ENCODE peak calls at places on chromosomes 5 and 9, in ten cellular contexts. One of them, this sample, is unnamed.

GRCh38 chr5:36950586-36951457 is 74.3 kb downstream of the NIPBL start:
- DNase-seq in IMR-90: peak
- DNase-seq in substantia nigra: no peak
- DNase-seq in AG04450: peak
- DNase-seq in A673: no peak
- DNase-seq in heart left ventricle: no peak
- DNase-seq in GM23338: no peak
- DNase-seq in neuronal stem cell: no peak
- DNase-seq in CD8-positive, alpha-beta memory T cell: no peak
- DNase-seq in Peyer's patch: no peak
- DNase-seq in this sample: no peak

GRCh38 chr5:119063579-119064379 is 7.1 kb upstream of the DMXL1 start:
- DNase-seq in AG04450: no peak
- DNase-seq in GM23338: no peak
- DNase-seq in substantia nigra: no peak
- DNase-seq in Peyer's patch: no peak
- DNase-seq in A673: peak
- DNase-seq in neuronal stem cell: no peak
- DNase-seq in CD8-positive, alpha-beta memory T cell: no peak
- DNase-seq in IMR-90: peak
- DNase-seq in heart left ventricle: no peak
- DNase-seq in this sample: no peak

GRCh38 chr5:52989781-52990530 is 804 bp downstream of the ITGA2 start:
- DNase-seq in heart left ventricle: peak
- DNase-seq in Peyer's patch: no peak
- DNase-seq in A673: peak
- DNase-seq in GM23338: peak
- DNase-seq in IMR-90: peak
- DNase-seq in substantia nigra: peak
- DNase-seq in AG04450: no peak
- DNase-seq in neuronal stem cell: peak
- DNase-seq in CD8-positive, alpha-beta memory T cell: peak
- DNase-seq in this sample: peak

GRCh38 chr5:5967373-5967772 is 411.0 kb downstream of the MED10 start:
- DNase-seq in heart left ventricle: no peak
- DNase-seq in GM23338: no peak
- DNase-seq in A673: no peak
- DNase-seq in CD8-positive, alpha-beta memory T cell: no peak
- DNase-seq in neuronal stem cell: no peak
- DNase-seq in AG04450: no peak
- DNase-seq in IMR-90: no peak
- DNase-seq in substantia nigra: no peak
- DNase-seq in Peyer's patch: no peak
- DNase-seq in this sample: no peak

GRCh38 chr9:78592866-78593265 is 295.9 kb downstream of the PSAT1 start:
- DNase-seq in substantia nigra: no peak
- DNase-seq in neuronal stem cell: no peak
- DNase-seq in A673: no peak
- DNase-seq in AG04450: no peak
- DNase-seq in CD8-positive, alpha-beta memory T cell: no peak
- DNase-seq in GM23338: no peak
- DNase-seq in IMR-90: peak
- DNase-seq in Peyer's patch: no peak
- DNase-seq in heart left ventricle: no peak
- DNase-seq in this sample: no peak

GRCh38 chr9:3507395-3508077 is 18.3 kb downstream of the RFX3 start:
- DNase-seq in substantia nigra: no peak
- DNase-seq in neuronal stem cell: no peak
- DNase-seq in CD8-positive, alpha-beta memory T cell: no peak
- DNase-seq in GM23338: no peak
- DNase-seq in Peyer's patch: no peak
- DNase-seq in AG04450: no peak
- DNase-seq in heart left ventricle: no peak
- DNase-seq in IMR-90: no peak
- DNase-seq in A673: no peak
- DNase-seq in this sample: no peak

GRCh38 chr9:104750185-104750762 is 2.8 kb downstream of the NIPSNAP3A start:
- DNase-seq in substantia nigra: no peak
- DNase-seq in neuronal stem cell: no peak
- DNase-seq in GM23338: no peak
- DNase-seq in A673: no peak
- DNase-seq in AG04450: no peak
- DNase-seq in Peyer's patch: no peak
- DNase-seq in CD8-positive, alpha-beta memory T cell: no peak
- DNase-seq in heart left ventricle: no peak
- DNase-seq in IMR-90: no peak
- DNase-seq in this sample: no peak

GRCh38 chr5:123450641-123451421 is 27.6 kb upstream of the CEP120 start:
- DNase-seq in CD8-positive, alpha-beta memory T cell: no peak
- DNase-seq in heart left ventricle: peak
- DNase-seq in Peyer's patch: no peak
- DNase-seq in A673: peak
- DNase-seq in neuronal stem cell: no peak
- DNase-seq in IMR-90: no peak
- DNase-seq in GM23338: no peak
- DNase-seq in substantia nigra: no peak
- DNase-seq in AG04450: no peak
- DNase-seq in this sample: no peak

GRCh38 chr5:161105563-161105962 is 253.6 kb upstream of the ATP10B start:
- DNase-seq in heart left ventricle: no peak
- DNase-seq in A673: no peak
- DNase-seq in IMR-90: no peak
- DNase-seq in CD8-positive, alpha-beta memory T cell: no peak
- DNase-seq in neuronal stem cell: no peak
- DNase-seq in AG04450: no peak
- DNase-seq in Peyer's patch: no peak
- DNase-seq in GM23338: no peak
- DNase-seq in substantia nigra: no peak
- DNase-seq in this sample: no peak

GRCh38 chr9:114504341-114505186 is 709 bp downstream of the WHRN start:
- DNase-seq in heart left ventricle: peak
- DNase-seq in substantia nigra: peak
- DNase-seq in IMR-90: peak
- DNase-seq in Peyer's patch: peak
- DNase-seq in GM23338: peak
- DNase-seq in CD8-positive, alpha-beta memory T cell: peak
- DNase-seq in A673: peak
- DNase-seq in neuronal stem cell: peak
- DNase-seq in AG04450: no peak
- DNase-seq in this sample: peak

GRCh38 chr9:21747171-21747570 is 55.3 kb upstream of the MTAP start:
- DNase-seq in GM23338: no peak
- DNase-seq in CD8-positive, alpha-beta memory T cell: no peak
- DNase-seq in substantia nigra: no peak
- DNase-seq in IMR-90: no peak
- DNase-seq in neuronal stem cell: no peak
- DNase-seq in A673: peak
- DNase-seq in AG04450: no peak
- DNase-seq in heart left ventricle: no peak
- DNase-seq in Peyer's patch: no peak
- DNase-seq in this sample: no peak

GRCh38 chr9:125519741-125520140 is 187.3 kb downstream of the MAPKAP1 start:
- DNase-seq in Peyer's patch: no peak
- DNase-seq in IMR-90: no peak
- DNase-seq in substantia nigra: no peak
- DNase-seq in heart left ventricle: no peak
- DNase-seq in A673: no peak
- DNase-seq in GM23338: no peak
- DNase-seq in CD8-positive, alpha-beta memory T cell: no peak
- DNase-seq in AG04450: no peak
- DNase-seq in neuronal stem cell: no peak
- DNase-seq in this sample: no peak

GRCh38 chr9:86660146-86660545 is 287.2 kb downstream of the GAS1 start:
- DNase-seq in GM23338: no peak
- DNase-seq in neuronal stem cell: no peak
- DNase-seq in heart left ventricle: no peak
- DNase-seq in substantia nigra: no peak
- DNase-seq in AG04450: peak
- DNase-seq in Peyer's patch: no peak
- DNase-seq in CD8-positive, alpha-beta memory T cell: no peak
- DNase-seq in A673: no peak
- DNase-seq in IMR-90: peak
- DNase-seq in this sample: no peak

GRCh38 chr9:129597355-129598088 is 23.4 kb downstream of the C9orf50 start:
- DNase-seq in neuronal stem cell: peak
- DNase-seq in CD8-positive, alpha-beta memory T cell: no peak
- DNase-seq in IMR-90: peak
- DNase-seq in AG04450: no peak
- DNase-seq in substantia nigra: no peak
- DNase-seq in A673: no peak
- DNase-seq in GM23338: peak
- DNase-seq in Peyer's patch: no peak
- DNase-seq in heart left ventricle: peak
- DNase-seq in this sample: no peak

GRCh38 chr9:81665514-81665838 is 23.9 kb downstream of the TLE1 start:
- DNase-seq in heart left ventricle: no peak
- DNase-seq in IMR-90: no peak
- DNase-seq in Peyer's patch: no peak
- DNase-seq in AG04450: no peak
- DNase-seq in neuronal stem cell: no peak
- DNase-seq in CD8-positive, alpha-beta memory T cell: no peak
- DNase-seq in substantia nigra: no peak
- DNase-seq in A673: no peak
- DNase-seq in GM23338: peak
- DNase-seq in this sample: no peak

GRCh38 chr9:91768507-91768906 is 181.5 kb downstream of the ROR2 start:
- DNase-seq in neuronal stem cell: no peak
- DNase-seq in Peyer's patch: no peak
- DNase-seq in heart left ventricle: no peak
- DNase-seq in GM23338: no peak
- DNase-seq in substantia nigra: no peak
- DNase-seq in A673: no peak
- DNase-seq in AG04450: no peak
- DNase-seq in IMR-90: no peak
- DNase-seq in CD8-positive, alpha-beta memory T cell: no peak
- DNase-seq in this sample: no peak

DNA sequence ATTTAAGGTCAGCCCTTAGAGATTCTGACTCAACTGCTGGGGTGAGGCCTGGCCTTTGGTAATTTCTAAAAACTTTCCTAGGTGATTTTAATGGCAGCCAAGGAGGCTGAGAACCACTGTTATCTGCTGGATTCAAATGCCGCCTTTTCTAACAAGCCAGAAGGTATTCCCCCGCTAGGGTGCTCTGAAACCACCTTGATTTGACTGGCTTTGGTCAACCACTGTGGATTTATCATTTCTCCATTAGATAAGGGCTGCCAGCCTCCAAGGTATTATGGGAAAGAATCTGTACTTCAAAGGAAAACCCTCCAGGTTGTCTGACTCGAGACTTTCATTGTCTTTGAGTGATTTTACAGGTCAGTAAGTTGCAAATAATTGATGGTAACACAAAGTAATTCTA is 4.3 kb downstream of the ANXA6 start:
- DNase-seq in substantia nigra: no peak
- DNase-seq in heart left ventricle: no peak
- DNase-seq in Peyer's patch: no peak
- DNase-seq in A673: no peak
- DNase-seq in IMR-90: no peak
- DNase-seq in neuronal stem cell: no peak
- DNase-seq in AG04450: no peak
- DNase-seq in CD8-positive, alpha-beta memory T cell: no peak
- DNase-seq in GM23338: no peak
- DNase-seq in this sample: no peak
- H3K27ac ChIP-seq in substantia nigra: no peak
- H3K27ac ChIP-seq in heart left ventricle: peak
- H3K27ac ChIP-seq in Peyer's patch: peak
- H3K27ac ChIP-seq in A673: peak
- H3K27ac ChIP-seq in IMR-90: no peak
- H3K27ac ChIP-seq in neuronal stem cell: no peak
- H3K27ac ChIP-seq in AG04450: no peak
- H3K27ac ChIP-seq in CD8-positive, alpha-beta memory T cell: no peak
- H3K27ac ChIP-seq in GM23338: no peak
- H3K27ac ChIP-seq in this sample: peak

DNA sequence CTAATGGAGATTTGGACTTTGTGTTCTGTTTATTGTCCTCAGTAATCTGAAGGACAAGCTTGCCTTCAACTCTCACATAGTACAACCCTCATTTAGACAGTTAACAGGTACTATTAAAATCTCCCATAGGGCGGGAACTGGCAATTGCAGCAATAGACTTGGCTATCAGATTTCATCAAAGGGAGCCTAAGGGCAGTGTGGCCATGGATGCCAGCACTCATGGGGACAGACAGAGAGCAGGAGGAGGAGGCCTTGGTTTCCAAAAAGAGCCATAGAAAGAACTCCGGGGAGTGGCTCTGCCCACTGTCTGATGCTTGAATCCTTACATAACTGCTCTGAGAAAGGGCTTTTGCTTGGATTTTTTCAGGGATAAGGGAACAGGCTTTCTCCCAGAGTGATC is 6.8 kb downstream of the SLC36A1 start:
- DNase-seq in Peyer's patch: no peak
- DNase-seq in CD8-positive, alpha-beta memory T cell: no peak
- DNase-seq in substantia nigra: no peak
- DNase-seq in GM23338: peak
- DNase-seq in A673: no peak
- DNase-seq in IMR-90: no peak
- DNase-seq in heart left ventricle: no peak
- DNase-seq in neuronal stem cell: no peak
- DNase-seq in AG04450: no peak
- DNase-seq in this sample: no peak
- H3K27ac ChIP-seq in Peyer's patch: peak
- H3K27ac ChIP-seq in CD8-positive, alpha-beta memory T cell: no peak
- H3K27ac ChIP-seq in substantia nigra: no peak
- H3K27ac ChIP-seq in GM23338: no peak
- H3K27ac ChIP-seq in A673: no peak
- H3K27ac ChIP-seq in IMR-90: no peak
- H3K27ac ChIP-seq in heart left ventricle: no peak
- H3K27ac ChIP-seq in neuronal stem cell: no peak
- H3K27ac ChIP-seq in AG04450: no peak
- H3K27ac ChIP-seq in this sample: no peak

DNA sequence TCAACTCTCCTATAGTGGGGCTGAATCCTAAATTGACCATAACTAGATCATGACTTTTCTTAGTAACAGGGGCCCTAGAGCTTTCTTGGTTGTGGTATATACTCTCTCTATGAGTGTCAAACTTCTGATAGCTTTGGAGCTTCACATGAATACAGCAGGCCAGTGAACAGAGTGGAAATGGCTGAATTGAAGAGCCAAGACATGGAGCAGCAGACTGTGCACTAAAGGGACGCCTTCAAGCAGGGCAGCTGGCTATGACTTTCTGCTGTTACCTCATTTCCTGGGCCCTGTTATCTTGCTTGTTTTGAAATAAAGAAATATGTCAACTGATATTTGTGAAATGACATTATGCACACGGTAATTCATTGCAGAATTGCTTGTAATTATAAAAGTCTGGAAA is 16.4 kb downstream of the CDO1 start:
- DNase-seq in A673: no peak
- DNase-seq in heart left ventricle: no peak
- DNase-seq in AG04450: no peak
- DNase-seq in Peyer's patch: no peak
- DNase-seq in IMR-90: no peak
- DNase-seq in GM23338: no peak
- DNase-seq in neuronal stem cell: no peak
- DNase-seq in substantia nigra: no peak
- DNase-seq in CD8-positive, alpha-beta memory T cell: no peak
- DNase-seq in this sample: no peak
- H3K27ac ChIP-seq in A673: no peak
- H3K27ac ChIP-seq in heart left ventricle: no peak
- H3K27ac ChIP-seq in AG04450: no peak
- H3K27ac ChIP-seq in Peyer's patch: no peak
- H3K27ac ChIP-seq in IMR-90: no peak
- H3K27ac ChIP-seq in GM23338: no peak
- H3K27ac ChIP-seq in neuronal stem cell: no peak
- H3K27ac ChIP-seq in substantia nigra: no peak
- H3K27ac ChIP-seq in CD8-positive, alpha-beta memory T cell: no peak
- H3K27ac ChIP-seq in this sample: no peak

GRCh38 chr9:71778085-71778484 is 9.8 kb upstream of the CEMIP2 start:
- DNase-seq in GM23338: no peak
- DNase-seq in neuronal stem cell: no peak
- DNase-seq in A673: no peak
- DNase-seq in IMR-90: no peak
- DNase-seq in Peyer's patch: no peak
- DNase-seq in substantia nigra: no peak
- DNase-seq in AG04450: no peak
- DNase-seq in heart left ventricle: no peak
- DNase-seq in CD8-positive, alpha-beta memory T cell: no peak
- DNase-seq in this sample: no peak
- H3K27ac ChIP-seq in GM23338: no peak
- H3K27ac ChIP-seq in neuronal stem cell: no peak
- H3K27ac ChIP-seq in A673: no peak
- H3K27ac ChIP-seq in IMR-90: no peak
- H3K27ac ChIP-seq in Peyer's patch: no peak
- H3K27ac ChIP-seq in substantia nigra: no peak
- H3K27ac ChIP-seq in AG04450: no peak
- H3K27ac ChIP-seq in heart left ventricle: no peak
- H3K27ac ChIP-seq in CD8-positive, alpha-beta memory T cell: no peak
- H3K27ac ChIP-seq in this sample: no peak

This sample was measured in CD4-positive, alpha-beta memory T cell.